ENCODE peak calls at places on chromosome 2, in four cellular contexts. P is activated CD8-positive, alpha-beta memory T cell treated with anti-CD3 and anti-CD28 coated beads for 24 hours; X is psoas muscle; F is hypothalamus. U is an unnamed sample.

GRCh38 chr2:176494949-176495353 is 225.7 kb downstream of the MTX2 start:
- DNase-seq in P (no peak), F (peak; percentile 12), X (peak; percentile 63), U (no peak)

GRCh38 chr2:146982393-146982846 is 862.4 kb upstream of the ACVR2A start:
- DNase-seq in F (no peak), X (peak; percentile 40), P (no peak), U (no peak)

GRCh38 chr2:200786826-200787225 is 24.9 kb upstream of the BZW1 start:
- DNase-seq in P (no peak), X (no peak), F (no peak), U (no peak)

GRCh38 chr2:20422679-20423271 is 24.1 kb upstream of the RHOB start:
- DNase-seq in P (peak; percentile 55), X (no peak), F (no peak), U (no peak)

GRCh38 chr2:54704688-54705605 is 18.5 kb upstream of the EML6 start:
- DNase-seq in F (no peak), P (no peak), X (no peak), U (no peak)

GRCh38 chr2:182897137-182897536 is 30.7 kb upstream of the FRZB start:
- DNase-seq in F (no peak), X (no peak), P (no peak), U (no peak)

GRCh38 chr2:219213486-219214071 is 5.2 kb downstream of the ABCB6 start:
- DNase-seq in P (no peak), F (no peak), X (no peak), U (no peak)

GRCh38 chr2:175030380-175031271 is 25.4 kb upstream of the CHN1 start:
- DNase-seq in X (no peak), P (no peak), F (no peak), U (no peak)

GRCh38 chr2:222228046-222228445 is 70.8 kb downstream of the PAX3 start:
- DNase-seq in F (no peak), P (no peak), X (no peak), U (no peak)

GRCh38 chr2:241804326-241805276 is 4.4 kb upstream of the NEU4 start:
- DNase-seq in X (peak; percentile 14), P (peak; percentile 80), F (no peak), U (no peak)

GRCh38 chr2:70258532-70258875 is 567 bp downstream of the PCYOX1 start:
- DNase-seq in F (peak; percentile 54), P (no peak), X (peak; percentile 80), U (peak; percentile 29)

GRCh38 chr2:222034058-222034457 is 264.7 kb downstream of the PAX3 start:
- DNase-seq in P (no peak), F (no peak), X (no peak), U (no peak)

GRCh38 chr2:102806250-102806837 is 44.5 kb downstream of the TMEM182 start:
- DNase-seq in P (peak; percentile 71), F (peak; percentile 12), X (peak; percentile 69), U (no peak)

GRCh38 chr2:27920148-27920885 is 29.8 kb downstream of the BABAM2 start:
- DNase-seq in P (no peak), F (no peak), X (no peak), U (no peak)

GRCh38 chr2:105469781-105470180 is 70.9 kb upstream of the FHL2 start:
- DNase-seq in F (no peak), P (no peak), X (no peak), U (no peak)

GRCh38 chr2:28296243-28296642 is 96.4 kb upstream of the FOSL2 start:
- DNase-seq in X (no peak), F (no peak), P (no peak), U (no peak)

U was measured in caudate nucleus.